ENCODE peak calls at places on chromosomes 2 and 18, in six cellular contexts. Y is choroid plexus epithelial cell, K is GM10248, T is nephron progenitor cell, W is HL-60, M is cardiac fibroblast. P is an unnamed sample.

GRCh38 chr18:59484796-59485328 is 125.8 kb upstream of the LMAN1 start:
- DNase-seq in M (peak), Y (peak), T (no peak), K (no peak), W (no peak), P (no peak)

GRCh38 chr2:233114421-233114861 is 54.3 kb downstream of the INPP5D start:
- DNase-seq in W (no peak), T (no peak), K (no peak), M (no peak), Y (peak), P (peak)

GRCh38 chr18:57353940-57354461 is 1.6 kb downstream of the ST8SIA3 start:
- DNase-seq in W (no peak), K (peak), M (peak), Y (peak), T (peak), P (no peak)

GRCh38 chr18:7206231-7206630 is 24.7 kb upstream of the LRRC30 start:
- DNase-seq in M (no peak), K (no peak), Y (no peak), W (no peak), T (no peak), P (no peak)

GRCh38 chr2:120748310-120748709 is 12.6 kb downstream of the GLI2 start:
- DNase-seq in W (no peak), M (no peak), Y (no peak), T (no peak), K (no peak), P (no peak)

GRCh38 chr18:71036783-71037182 is 747.9 kb downstream of the SOCS6 start:
- DNase-seq in Y (peak), M (peak), T (no peak), K (no peak), W (no peak), P (no peak)

GRCh38 chr2:53473236-53473635 is 294.4 kb upstream of the CHAC2 start:
- DNase-seq in Y (no peak), M (no peak), T (no peak), K (no peak), W (no peak), P (no peak)

GRCh38 chr18:10055125-10055750 is 141.4 kb downstream of the VAPA start:
- DNase-seq in Y (no peak), T (no peak), K (no peak), M (no peak), W (peak), P (no peak)

GRCh38 chr18:76941284-76941683 is 118.9 kb downstream of the ZNF236 start:
- DNase-seq in T (no peak), K (no peak), M (no peak), Y (no peak), W (no peak), P (no peak)

GRCh38 chr2:239918749-239919148 is 106.4 kb downstream of the NDUFA10 start:
- DNase-seq in W (no peak), Y (no peak), T (no peak), K (no peak), M (no peak), P (no peak)

GRCh38 chr18:79486356-79487197 is 90.8 kb downstream of the NFATC1 start:
- DNase-seq in T (no peak), Y (no peak), W (no peak), M (no peak), K (no peak), P (no peak)

GRCh38 chr2:216688731-216689360 is 6.5 kb downstream of the IGFBP5 start:
- DNase-seq in T (no peak), M (no peak), K (no peak), Y (no peak), W (no peak), P (no peak)

GRCh38 chr2:207304798-207305197 is 139.1 kb upstream of the KLF7 start:
- DNase-seq in W (no peak), T (no peak), M (no peak), Y (no peak), K (no peak), P (no peak)

GRCh38 chr18:62957885-62958472 is 242.6 kb downstream of the PHLPP1 start:
- DNase-seq in K (no peak), Y (peak), M (peak), W (no peak), T (peak), P (peak)

GRCh38 chr2:61420986-61421546 is 49.8 kb downstream of the USP34 start:
- DNase-seq in M (no peak), K (no peak), Y (no peak), T (no peak), W (no peak), P (no peak)

GRCh38 chr18:30675493-30675892 is 367.0 kb downstream of the DSC3 start:
- DNase-seq in M (no peak), Y (no peak), W (no peak), T (no peak), K (no peak), P (no peak)

GRCh38 chr2:133653116-133653515 is 84.9 kb upstream of the NCKAP5 start:
- DNase-seq in T (no peak), K (no peak), Y (no peak), M (no peak), W (no peak), P (no peak)

GRCh38 chr2:37348155-37348554 is 3.7 kb downstream of the QPCT start:
- DNase-seq in Y (no peak), M (no peak), K (no peak), W (no peak), T (no peak), P (no peak)

GRCh38 chr2:37340637-37341036 is 3.8 kb upstream of the QPCT start:
- DNase-seq in W (no peak), T (no peak), M (no peak), K (no peak), Y (no peak), P (no peak)

GRCh38 chr2:37342636-37343211 is 1.7 kb upstream of the QPCT start:
- DNase-seq in W (no peak), K (no peak), M (peak), Y (no peak), T (no peak), P (no peak)

GRCh38 chr2:37344453-37345361 is at the start of gene QPCT:
- DNase-seq in M (peak), W (no peak), K (peak), Y (peak), T (no peak), P (peak)

GRCh38 chr2:37343537-37344434 is 644 bp upstream of the QPCT start:
- DNase-seq in W (no peak), Y (peak), K (no peak), M (peak), T (no peak), P (no peak)
- TF ChIP-seq CTCF in W (no peak), Y (peak), K (no peak), M (peak), T (peak), P (no peak)

DNA sequence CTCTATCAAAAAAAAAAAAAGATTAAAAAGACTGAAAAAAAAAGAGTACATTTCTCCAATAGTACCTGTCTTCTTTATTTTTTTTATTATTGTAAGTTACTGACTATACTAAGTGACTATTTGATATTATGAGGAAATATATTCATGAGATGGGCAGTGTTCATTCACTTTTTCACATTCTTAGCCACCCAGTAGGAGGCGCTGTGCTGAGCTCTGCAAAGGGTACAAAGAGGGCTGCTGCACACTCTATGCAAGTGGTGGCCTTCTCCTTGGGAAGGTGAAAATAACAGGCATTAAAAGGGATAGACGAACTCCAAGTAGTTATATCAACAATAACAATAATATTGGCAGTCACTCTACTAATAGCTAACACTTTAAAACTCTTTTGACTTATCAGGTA is 1034.9 kb upstream of the FANCL start:
- DNase-seq in W (no peak), T (peak), K (no peak), Y (no peak), M (no peak), P (no peak)
- TF ChIP-seq CTCF in W (peak), T (peak), K (peak), Y (peak), M (no peak), P (no peak)

DNA sequence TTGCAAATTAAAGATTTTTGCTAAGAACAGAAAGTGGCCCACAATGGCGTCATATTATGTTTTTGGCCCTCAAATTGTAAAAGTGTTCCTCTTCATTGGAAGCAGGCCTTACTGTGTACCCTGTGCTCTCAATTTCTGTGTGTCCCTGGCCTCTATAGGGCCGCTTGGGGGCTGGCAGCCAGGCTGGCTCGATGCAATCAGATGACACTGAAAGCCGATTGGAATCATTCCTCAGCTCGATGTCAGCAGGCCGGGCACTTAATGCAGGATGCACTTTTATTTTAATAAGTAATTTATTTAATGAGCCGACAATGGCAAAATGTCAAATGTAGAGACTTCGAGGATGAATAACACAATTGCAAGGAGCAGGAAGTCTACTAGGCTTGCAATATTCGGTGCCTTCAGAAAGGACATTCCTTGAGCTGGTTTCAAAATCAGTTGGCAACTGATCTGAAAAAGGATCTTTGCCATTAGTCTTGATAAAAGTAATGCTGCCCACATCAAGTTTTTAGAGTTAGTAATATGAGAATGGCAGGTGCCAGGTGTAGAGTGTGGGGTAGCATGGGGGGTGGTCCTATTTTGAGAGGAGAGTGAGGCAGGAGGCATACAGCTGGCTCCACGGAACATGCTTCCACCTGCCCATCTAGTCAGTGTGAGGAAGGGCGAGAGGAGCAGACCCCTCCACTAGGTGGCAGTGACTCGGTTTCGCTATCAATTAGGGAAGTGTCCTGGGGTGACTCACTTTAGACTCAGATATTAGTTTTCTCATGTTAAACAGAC is 80.7 kb downstream of the NABP1 start:
- DNase-seq in K (peak), M (peak), W (peak), Y (peak), T (peak), P (peak)
- TF ChIP-seq CTCF in K (peak), M (peak), W (peak), Y (peak), T (peak), P (peak)

GRCh38 chr2:100013892-100014677 is 128.3 kb downstream of the AFF3 start:
- DNase-seq in T (no peak), W (no peak), K (no peak), M (peak), Y (peak), P (no peak)
- TF ChIP-seq CTCF in T (no peak), W (no peak), K (no peak), M (peak), Y (peak), P (no peak)

DNA sequence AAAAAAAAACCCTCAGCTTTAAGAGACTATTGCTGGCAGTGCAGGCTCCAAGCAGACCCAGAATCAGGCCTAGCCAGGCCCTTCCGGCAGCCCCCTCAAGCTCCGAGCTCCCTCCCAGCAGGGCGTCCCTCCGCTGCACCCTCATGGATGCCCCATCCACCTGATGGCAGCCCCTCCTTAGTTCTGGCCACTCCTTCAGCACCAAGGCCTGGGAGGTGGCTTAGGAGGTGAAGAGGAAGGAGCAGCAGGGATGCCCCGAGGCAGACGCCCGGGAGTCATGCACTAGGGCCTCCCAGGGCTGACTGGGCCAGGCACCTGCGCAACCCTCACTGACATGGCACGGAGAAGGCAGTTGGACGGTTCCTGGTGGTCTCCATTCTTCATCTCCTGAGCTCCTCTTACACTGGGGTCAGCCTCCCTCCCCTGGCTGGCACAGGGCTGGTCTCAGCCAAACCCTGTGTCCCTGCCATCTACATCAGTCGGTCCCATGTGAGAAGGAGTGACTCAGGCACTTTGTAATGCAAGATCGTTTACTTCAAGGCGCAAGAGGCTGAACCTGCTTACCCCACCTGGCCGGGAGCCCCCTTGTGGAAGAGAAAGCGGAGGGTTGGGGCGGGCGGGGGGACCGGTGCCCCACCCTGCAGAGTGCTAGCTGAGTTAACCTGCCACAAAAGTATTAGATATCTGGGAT is 53.5 kb upstream of the ID2 start:
- DNase-seq in Y (no peak), M (no peak), K (no peak), T (no peak), W (no peak), P (no peak)
- TF ChIP-seq CTCF in Y (no peak), M (no peak), K (peak), T (no peak), W (no peak), P (no peak)

GRCh38 chr2:26785431-26786206 is at the start of gene CENPA:
- DNase-seq in M (peak), Y (peak), K (peak), W (peak), T (peak), P (peak)
- TF ChIP-seq CTCF in M (no peak), Y (peak), K (no peak), W (no peak), T (no peak), P (no peak)

GRCh38 chr2:117409443-117409842 is 405.0 kb upstream of the DDX18 start:
- DNase-seq in W (no peak), Y (no peak), T (no peak), K (no peak), M (no peak), P (no peak)
- TF ChIP-seq CTCF in W (no peak), Y (no peak), T (no peak), K (no peak), M (no peak), P (no peak)

P was measured in CD8-positive, alpha-beta T cell.